ENCODE peak calls at places on chromosomes 13 and 19, in eight cellular contexts. N is BJ; K is CD8-positive, alpha-beta T cell; B is tibial nerve; C is endothelial cell; T is choroid plexus epithelial cell; G is epithelial cell of esophagus; A is AG10803. F is an unnamed sample.

GRCh38 chr13:43573361-43573740 is 213.4 kb downstream of the ENOX1 start:
- DNase-seq in N (peak), K (no peak), B (no peak), C (no peak), T (peak), G (peak), A (peak), F (no peak)

GRCh38 chr19:39188960-39189359 is 7.8 kb upstream of the NCCRP1 start:
- DNase-seq in N (no peak), K (no peak), B (no peak), C (no peak), T (no peak), G (no peak), A (no peak), F (no peak)

GRCh38 chr13:48410199-48410598 is 2.7 kb downstream of the LPAR6 start:
- DNase-seq in N (no peak), K (no peak), B (no peak), C (no peak), T (no peak), G (peak), A (no peak), F (no peak)

GRCh38 chr13:112727581-112727980 is 37.7 kb downstream of the ATP11A start:
- DNase-seq in N (no peak), K (no peak), B (no peak), C (no peak), T (no peak), G (no peak), A (no peak), F (no peak)

GRCh38 chr13:109729031-109729870 is 57.1 kb downstream of the IRS2 start:
- DNase-seq in N (no peak), K (no peak), B (no peak), C (no peak), T (peak), G (peak), A (no peak), F (no peak)

GRCh38 chr13:33611016-33611805 is 206.7 kb upstream of the RFC3 start:
- DNase-seq in N (no peak), K (no peak), B (peak), C (no peak), T (peak), G (peak), A (no peak), F (no peak)

GRCh38 chr19:38739440-38740251 is 4.6 kb downstream of the CAPN12 start:
- DNase-seq in N (no peak), K (no peak), B (no peak), C (no peak), T (no peak), G (no peak), A (no peak), F (no peak)

GRCh38 chr19:19445911-19446361 is 40.5 kb downstream of the GATAD2A start:
- DNase-seq in N (no peak), K (no peak), B (no peak), C (no peak), T (no peak), G (peak), A (no peak), F (peak)

GRCh38 chr13:32267836-32268439 is 47.2 kb downstream of the ZAR1L start:
- DNase-seq in N (no peak), K (peak), B (no peak), C (no peak), T (peak), G (peak), A (no peak), F (peak)

GRCh38 chr13:30679483-30680330 is 55.6 kb upstream of the ALOX5AP start:
- DNase-seq in N (no peak), K (peak), B (no peak), C (peak), T (peak), G (peak), A (peak), F (peak)
- TF ChIP-seq CTCF in N (peak), K (peak), B (peak), C (peak), T (peak), G (peak), A (peak), F (peak)

GRCh38 chr13:77053192-77053591 is 26.2 kb upstream of the FBXL3 start:
- DNase-seq in N (no peak), K (no peak), B (no peak), C (no peak), T (no peak), G (no peak), A (no peak), F (no peak)

GRCh38 chr13:77061362-77061761 is 34.4 kb upstream of the FBXL3 start:
- DNase-seq in N (no peak), K (no peak), B (no peak), C (no peak), T (no peak), G (no peak), A (no peak), F (no peak)

GRCh38 chr13:77055158-77055557 is 28.2 kb upstream of the FBXL3 start:
- DNase-seq in N (no peak), K (no peak), B (no peak), C (no peak), T (no peak), G (no peak), A (no peak), F (no peak)

GRCh38 chr13:77056382-77056781 is 29.4 kb upstream of the FBXL3 start:
- DNase-seq in N (no peak), K (no peak), B (no peak), C (no peak), T (peak), G (no peak), A (no peak), F (no peak)

DNA sequence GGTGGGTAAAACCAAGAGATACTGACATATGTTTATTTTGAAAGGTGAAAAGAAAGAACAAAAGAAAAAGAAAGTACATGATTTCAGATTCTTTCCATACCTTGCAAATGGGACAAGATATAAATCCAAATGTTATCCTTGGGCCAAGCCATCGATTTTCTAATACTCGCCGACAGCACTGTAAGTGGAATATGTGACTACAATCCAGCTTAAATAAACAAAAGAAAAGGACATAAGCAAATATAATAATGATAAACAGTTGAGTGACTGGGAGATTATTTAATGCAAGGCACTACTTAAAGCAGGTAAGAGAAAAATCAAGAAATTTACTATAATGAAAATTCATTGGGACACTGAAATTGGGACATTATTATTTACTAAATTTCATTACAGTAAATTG is 29.9 kb upstream of the FBXL3 start:
- DNase-seq in N (no peak), K (no peak), B (no peak), C (no peak), T (no peak), G (no peak), A (no peak), F (no peak)
- TF ChIP-seq CTCF in N (no peak), K (no peak), B (no peak), C (no peak), T (no peak), G (no peak), A (no peak), F (no peak)

GRCh38 chr13:45468676-45469075 is 3.9 kb downstream of the COG3 start:
- DNase-seq in N (no peak), K (no peak), B (no peak), C (no peak), T (peak), G (peak), A (no peak), F (no peak)

GRCh38 chr13:45472171-45472705 is 7.5 kb downstream of the COG3 start:
- DNase-seq in N (no peak), K (no peak), B (no peak), C (no peak), T (peak), G (no peak), A (no peak), F (no peak)

GRCh38 chr13:45474584-45475454 is 10.1 kb downstream of the COG3 start:
- DNase-seq in N (no peak), K (no peak), B (no peak), C (no peak), T (no peak), G (no peak), A (no peak), F (no peak)

GRCh38 chr13:45473627-45474026 is 8.9 kb downstream of the COG3 start:
- DNase-seq in N (no peak), K (no peak), B (no peak), C (no peak), T (peak), G (no peak), A (no peak), F (no peak)
- TF ChIP-seq CTCF in N (no peak), K (peak), B (no peak), C (peak), T (peak), G (peak), A (no peak), F (peak)

DNA sequence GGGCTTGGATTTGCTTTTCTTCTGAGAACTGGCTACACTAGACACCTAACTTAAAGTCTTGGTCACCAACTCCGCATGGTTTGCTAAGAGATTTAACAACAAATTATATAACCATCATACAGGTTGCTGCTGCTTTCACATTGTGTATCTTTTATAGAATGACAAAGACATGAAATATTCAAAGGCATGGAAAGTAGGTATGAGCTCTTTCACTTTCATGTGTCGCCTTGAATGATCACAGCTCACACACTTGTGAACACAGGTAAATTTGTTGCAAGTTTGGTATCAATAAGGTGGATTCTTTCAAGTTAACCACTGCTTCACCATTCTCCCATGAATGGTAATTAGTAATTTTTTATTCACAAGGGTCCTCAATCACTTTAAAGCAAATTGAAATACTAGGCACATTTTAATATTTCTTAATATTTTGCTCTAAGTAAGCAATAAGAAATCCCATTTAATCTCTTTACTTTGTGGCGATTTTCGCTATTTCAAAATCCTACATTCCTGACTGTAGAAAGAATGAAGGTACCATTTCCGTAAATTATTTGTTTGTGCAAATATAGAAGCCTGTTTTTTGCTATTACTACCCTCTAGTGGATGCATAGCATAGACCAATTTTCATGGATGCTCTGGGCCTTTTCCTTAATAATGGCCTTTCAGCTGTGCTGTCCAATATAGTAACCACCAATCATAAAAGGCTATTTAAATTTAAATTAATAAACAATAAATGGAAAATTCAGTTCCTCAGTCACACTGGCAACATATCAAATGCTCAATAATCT is 45.5 kb upstream of the FREM2 start:
- DNase-seq in N (no peak), K (no peak), B (no peak), C (no peak), T (peak), G (no peak), A (peak), F (no peak)
- TF ChIP-seq CTCF in N (no peak), K (no peak), B (no peak), C (peak), T (peak), G (peak), A (peak), F (no peak)